ENCODE peak calls at places on chromosomes 2 and 18, in seven cellular contexts. S, G, D, C, F, O and U are unnamed samples.
A peak's percentile ranks its signal among the peaks of the same experiment; 100 is the strongest.

GRCh38 chr2:70906022-70906421 is 29.7 kb upstream of the ATP6V1B1 start:
- DNase-seq in S (peak; percentile 36), G (no peak), D (no peak), C (no peak), F (no peak), O (no peak), U (no peak)

GRCh38 chr2:178005756-178006155 is 66.8 kb downstream of the PDE11A start:
- DNase-seq in S (no peak), G (no peak), D (no peak), C (no peak), F (no peak), O (no peak), U (no peak)

GRCh38 chr2:238252766-238253630 is 13.2 kb upstream of the HES6 start:
- DNase-seq in S (no peak), G (no peak), D (no peak), C (no peak), F (peak; percentile 14), O (no peak), U (no peak)

GRCh38 chr2:44778671-44779476 is 162.6 kb upstream of the SIX3 start:
- DNase-seq in S (no peak), G (no peak), D (no peak), C (no peak), F (no peak), O (no peak), U (no peak)

GRCh38 chr2:64565358-64565757 is 41.2 kb downstream of the AFTPH start:
- DNase-seq in S (no peak), G (no peak), D (no peak), C (no peak), F (no peak), O (no peak), U (no peak)

GRCh38 chr2:134216152-134216829 is 37.6 kb upstream of the MGAT5 start:
- DNase-seq in S (no peak), G (no peak), D (no peak), C (no peak), F (no peak), O (no peak), U (no peak)

GRCh38 chr2:219122197-219122965 is 38.2 kb downstream of the NHEJ1 start:
- DNase-seq in S (no peak), G (no peak), D (no peak), C (no peak), F (no peak), O (no peak), U (no peak)

GRCh38 chr2:235433860-235434259 is 60.0 kb upstream of the AGAP1 start:
- DNase-seq in S (peak; percentile 97), G (peak; percentile 39), D (no peak), C (peak; percentile 61), F (peak; percentile 75), O (peak; percentile 81), U (peak; percentile 31)

GRCh38 chr2:10912076-10912731 is 470 bp downstream of the KCNF1 start:
- DNase-seq in S (no peak), G (no peak), D (no peak), C (no peak), F (no peak), O (peak; percentile 49), U (no peak)

GRCh38 chr2:100021798-100022197 is 120.6 kb downstream of the AFF3 start:
- DNase-seq in S (no peak), G (no peak), D (no peak), C (no peak), F (no peak), O (no peak), U (no peak)

GRCh38 chr2:74584088-74584645 is 29.6 kb downstream of the DOK1 start:
- DNase-seq in S (no peak), G (no peak), D (no peak), C (no peak), F (no peak), O (no peak), U (no peak)

GRCh38 chr18:74507927-74508326 is 11.8 kb downstream of the CNDP2 start:
- DNase-seq in S (peak; percentile 29), G (no peak), D (no peak), C (no peak), F (no peak), O (peak; percentile 59), U (no peak)

GRCh38 chr2:108199726-108200125 is 40.0 kb upstream of the SULT1C3 start:
- DNase-seq in S (no peak), G (no peak), D (no peak), C (no peak), F (no peak), O (no peak), U (no peak)

GRCh38 chr2:161946489-161947107 is 127.4 kb downstream of the DPP4 start:
- DNase-seq in S (no peak), G (peak; percentile 67), D (no peak), C (no peak), F (no peak), O (no peak), U (no peak)

GRCh38 chr18:55998071-55998522 is 410.1 kb upstream of the TCF4 start:
- DNase-seq in S (peak; percentile 57), G (no peak), D (no peak), C (no peak), F (peak; percentile 26), O (no peak), U (no peak)

GRCh38 chr2:99572380-99572779 is 82.6 kb upstream of the REV1 start:
- DNase-seq in S (no peak), G (no peak), D (no peak), C (no peak), F (no peak), O (no peak), U (no peak)

GRCh38 chr2:102508863-102509262 is 35.8 kb downstream of the SLC9A4 start:
- DNase-seq in S (no peak), G (peak; percentile 48), D (no peak), C (no peak), F (no peak), O (no peak), U (no peak)

DNA sequence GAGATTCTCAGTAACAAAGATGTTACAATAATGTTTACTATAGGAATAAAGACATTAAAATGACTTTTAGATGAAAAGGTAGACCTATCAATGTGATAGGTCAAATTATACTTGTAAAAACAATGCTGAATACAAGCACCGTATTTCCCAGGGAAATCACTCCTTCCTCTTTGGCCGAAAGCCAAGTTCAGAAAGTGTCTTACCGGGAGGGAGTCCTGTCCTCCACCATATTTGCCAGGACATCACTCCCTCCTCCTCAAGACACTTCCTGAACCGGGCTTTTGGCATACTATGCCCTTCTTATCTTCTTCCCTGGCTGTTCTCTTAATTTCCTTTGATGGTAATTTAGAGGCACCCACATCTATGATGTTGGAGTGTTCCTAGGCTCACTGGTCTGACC is 1048.0 kb downstream of the SOCS6 start:
- DNase-seq in S (no peak), G (peak; percentile 54), D (no peak), C (no peak), F (no peak), O (no peak), U (no peak)
- H3K27ac ChIP-seq in S (no peak overlapping the region), G (no peak overlapping the region), D (no peak overlapping the region), C (no peak overlapping the region), F (no peak overlapping the region), O (no peak overlapping the region), U (no peak overlapping the region)

GRCh38 chr2:132416996-132417395 is 391 bp downstream of the GPR39 start:
- DNase-seq in S (no peak), G (no peak), D (no peak), C (no peak), F (no peak), O (no peak), U (no peak)
- TF ChIP-seq CTCF in S (no peak), G (no peak), D (no peak), C (no peak), F (no peak), O (no peak), U (no peak)

DNA sequence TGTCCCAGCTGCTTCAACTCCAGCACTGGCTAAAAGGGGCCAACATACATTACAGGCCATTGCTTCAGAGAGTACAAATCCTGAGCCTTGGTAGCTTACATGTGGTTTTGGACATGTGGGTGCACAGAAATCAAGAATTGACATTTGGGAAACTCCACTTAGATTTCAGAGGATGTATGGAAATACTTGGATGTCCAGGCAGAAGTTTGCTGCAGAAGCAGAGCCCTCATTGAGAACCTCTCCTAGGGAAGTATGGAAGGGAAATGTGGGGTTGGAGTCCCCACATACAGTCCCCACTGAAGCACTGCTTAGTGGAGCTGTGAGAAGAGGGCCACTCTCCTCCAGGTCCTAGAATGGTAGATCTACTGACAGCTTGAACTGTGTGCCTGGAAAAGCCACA is 218.0 kb upstream of the CWC22 start:
- DNase-seq in S (no peak), G (no peak), D (no peak), C (no peak), F (no peak), O (no peak), U (no peak)
- H3K9me3 ChIP-seq in S (no peaks in the 10 kb centered on the region), G (no peaks in the 10 kb centered on the region), D (no peaks in the 10 kb centered on the region), C (peaks cover 17% of the 10 kb centered on the region), F (peaks cover 9% of the 10 kb centered on the region), O (no peaks in the 10 kb centered on the region), U (no peaks in the 10 kb centered on the region)

GRCh38 chr2:168192839-168193616 is 54.4 kb downstream of the STK39 start:
- DNase-seq in S (no peak), G (peak; percentile 34), D (peak; percentile 28), C (no peak), F (no peak), O (no peak), U (no peak)
- H3K27ac ChIP-seq in S (peak overlapping the region; percentile 40), G (no peak overlapping the region), D (peak overlapping the region; percentile 4), C (no peak overlapping the region), F (no peak overlapping the region), O (no peak overlapping the region), U (no peak overlapping the region)

DNA sequence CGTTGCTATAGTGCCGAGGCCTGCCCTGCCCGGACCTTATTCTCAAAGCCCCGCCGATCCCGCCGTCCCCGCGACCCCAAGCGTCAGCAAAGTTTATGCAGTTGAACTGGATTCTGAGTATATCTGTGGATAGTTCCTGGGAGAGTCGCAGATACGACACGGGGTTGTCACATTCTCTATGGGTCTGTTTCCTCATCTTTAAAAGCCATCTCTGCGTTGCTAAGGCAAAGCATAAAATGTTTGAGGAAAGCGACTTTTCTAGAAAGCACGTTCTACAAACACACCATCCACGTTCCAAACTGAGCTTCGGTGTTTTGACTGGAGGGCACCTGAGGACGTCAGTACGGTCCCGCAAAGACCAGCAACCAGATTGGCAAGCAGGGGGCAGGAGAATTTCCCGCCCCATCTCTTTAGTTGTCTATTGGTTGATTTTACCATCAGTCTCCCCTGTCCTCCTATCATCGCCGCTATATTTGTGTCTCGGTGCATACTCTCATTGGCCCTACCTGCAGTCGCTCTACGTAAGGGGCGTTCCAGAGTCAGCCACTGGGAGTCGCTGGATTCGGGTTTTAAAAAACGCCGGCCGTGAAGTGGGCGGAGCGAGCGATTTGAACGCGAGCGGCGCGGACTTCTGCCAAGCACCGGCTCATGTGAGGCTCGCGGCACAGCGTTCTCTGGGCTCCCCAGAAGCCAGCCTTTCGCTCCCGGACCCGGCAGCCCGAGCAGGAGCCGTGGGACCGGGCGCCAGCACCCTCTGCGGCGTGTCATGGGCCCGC is at the start of gene CENPA:
- DNase-seq in S (peak; percentile 100), G (peak; percentile 100), D (peak; percentile 91), C (peak; percentile 97), F (peak; percentile 98), O (peak; percentile 99), U (peak; percentile 97)
- TF ChIP-seq CTCF in S (peak; percentile 43), G (no peak), D (peak; percentile 5), C (peak; percentile 61), F (peak; percentile 31), O (peak; percentile 34), U (peak; percentile 51)

DNA sequence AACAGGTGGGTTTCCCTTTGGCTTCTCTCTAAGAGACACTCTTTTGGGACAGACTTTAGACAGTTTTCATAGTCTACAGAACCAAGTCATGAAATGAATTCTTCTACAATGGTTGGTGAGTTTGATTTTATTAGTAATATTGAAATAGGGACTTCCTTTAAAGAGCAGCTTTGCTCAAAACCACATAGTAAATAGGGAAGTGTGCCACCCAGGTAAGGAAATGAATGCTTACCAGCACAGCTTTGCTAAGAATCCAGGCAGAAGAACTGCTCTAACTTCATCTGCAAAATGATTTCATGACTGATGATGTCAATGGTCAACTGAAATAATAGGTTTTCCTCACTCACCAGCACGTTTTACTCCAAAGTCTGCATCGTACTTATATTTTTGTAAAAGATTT is 89.2 kb downstream of the NYAP2 start:
- DNase-seq in S (no peak), G (no peak), D (no peak), C (no peak), F (no peak), O (no peak), U (no peak)
- H3K9me3 ChIP-seq in S (no peaks in the 10 kb centered on the region), G (no peaks in the 10 kb centered on the region), D (no peaks in the 10 kb centered on the region), C (no peaks in the 10 kb centered on the region), F (no peaks in the 10 kb centered on the region), O (no peaks in the 10 kb centered on the region), U (no peaks in the 10 kb centered on the region)